ENCODE peak calls at places on chromosomes 2 and 18, in five cellular contexts. R is DND-41; X is effector memory CD4-positive, alpha-beta T cell; H is neuronal stem cell; C is tibial artery. Z is an unnamed sample. For H3K4me1, the result is how much of the 10 kb centered on the place peaks cover.

GRCh38 chr2:6744037-6744436 is 121.7 kb downstream of the CMPK2 start:
- DNase-seq in R (no peak), H (no peak), X (no peak), C (no peak), Z (no peak)

GRCh38 chr2:20611077-20611843 is 39.6 kb downstream of the HS1BP3 start:
- DNase-seq in X (no peak), C (peak), R (no peak), H (no peak), Z (peak)

GRCh38 chr2:167697961-167698360 is 549.4 kb downstream of the STK39 start:
- DNase-seq in C (no peak), X (no peak), H (no peak), R (no peak), Z (no peak)

GRCh38 chr2:174681983-174682577 is 82.2 kb downstream of the CHRNA1 start:
- DNase-seq in C (peak), R (peak), H (peak), X (no peak), Z (no peak)

GRCh38 chr2:23422089-23423061 is 37.4 kb downstream of the KLHL29 start:
- DNase-seq in X (no peak), R (no peak), H (no peak), C (no peak), Z (no peak)

GRCh38 chr2:231531408-231532188 is 1.4 kb upstream of the NMUR1 start:
- DNase-seq in X (no peak), C (peak), H (no peak), R (no peak), Z (no peak)

GRCh38 chr2:113138428-113139322 is 11.3 kb downstream of the IL1RN start:
- DNase-seq in H (peak), C (no peak), X (no peak), R (peak), Z (no peak)

GRCh38 chr18:79553154-79553553 is 126.4 kb upstream of the CTDP1 start:
- DNase-seq in H (no peak), C (no peak), X (no peak), R (no peak), Z (peak)

GRCh38 chr2:8799004-8799403 is 38.4 kb downstream of the KIDINS220 start:
- DNase-seq in X (no peak), C (no peak), R (no peak), H (no peak), Z (no peak)

GRCh38 chr2:185044323-185044874 is 446.1 kb downstream of the ZNF804A start:
- DNase-seq in C (peak), H (no peak), R (no peak), X (no peak), Z (no peak)

GRCh38 chr18:60411715-60412114 is 39.1 kb upstream of the MC4R start:
- DNase-seq in R (no peak), H (no peak), C (no peak), X (no peak), Z (no peak)
- H3K4me1 ChIP-seq in R (under half), H (under half), C (under half), X (under half), Z (under half)

DNA sequence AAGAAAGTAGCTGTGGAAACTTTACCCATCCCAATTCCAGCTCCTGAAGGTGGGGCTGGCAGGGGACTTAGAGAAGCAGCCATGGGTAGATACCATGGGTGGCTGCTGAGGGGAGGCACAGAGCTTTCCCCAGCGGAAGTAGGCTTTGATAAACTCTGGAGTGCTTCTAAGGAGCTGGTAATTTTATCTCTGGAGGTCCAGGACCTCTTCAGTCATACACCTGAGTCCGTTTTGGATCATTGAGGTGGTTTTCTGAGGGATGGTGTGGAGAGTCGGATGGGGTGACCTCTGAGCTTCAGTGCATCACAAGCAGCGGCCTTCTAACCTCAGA is 36.7 kb upstream of the BMP10 start:
- DNase-seq in X (no peak), R (peak), C (no peak), H (no peak), Z (no peak)
- H3K4me3 ChIP-seq in X (no peak), R (no peak), C (no peak), H (no peak), Z (no peak)

DNA sequence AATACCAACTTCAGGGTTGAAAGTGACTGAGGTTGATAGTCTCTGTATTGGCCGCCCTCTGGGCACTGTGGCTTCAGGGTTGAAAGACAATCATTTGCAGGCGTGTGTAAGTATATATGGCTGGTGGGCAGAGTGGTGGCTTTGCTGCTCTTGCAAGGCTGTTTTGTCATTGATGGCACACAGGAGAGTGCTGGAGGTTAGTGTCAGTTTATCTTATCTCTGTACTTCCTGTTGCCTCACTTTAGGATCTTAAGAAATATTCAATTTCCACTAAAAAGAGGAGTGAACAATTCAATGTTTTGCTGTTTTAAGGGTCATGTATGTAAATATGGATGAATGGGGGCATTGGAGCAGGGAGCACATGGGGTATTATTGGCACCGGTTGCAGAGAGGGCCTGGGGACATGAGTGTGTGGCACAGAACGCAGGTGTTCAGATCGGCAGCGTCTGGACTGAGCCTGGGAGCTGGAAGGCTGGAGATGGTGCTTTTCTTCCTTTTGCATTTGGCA is 51.5 kb downstream of the NCK2 start:
- DNase-seq in C (no peak), H (no peak), X (peak), R (peak), Z (no peak)
- H3K4me1 ChIP-seq in C (half or more), H (under half), X (half or more), R (half or more), Z (under half)

GRCh38 chr2:170157025-170157684 is 20.8 kb upstream of the MYO3B start:
- DNase-seq in H (no peak), X (no peak), C (no peak), R (no peak), Z (no peak)

GRCh38 chr2:170156592-170156991 is 21.4 kb upstream of the MYO3B start:
- DNase-seq in X (no peak), C (no peak), H (no peak), R (no peak), Z (no peak)

GRCh38 chr2:170152421-170152820 is 25.5 kb upstream of the MYO3B start:
- DNase-seq in H (no peak), X (no peak), C (no peak), R (no peak), Z (no peak)

GRCh38 chr2:170155723-170156253 is 22.2 kb upstream of the MYO3B start:
- DNase-seq in H (no peak), X (no peak), R (no peak), C (no peak), Z (no peak)

DNA sequence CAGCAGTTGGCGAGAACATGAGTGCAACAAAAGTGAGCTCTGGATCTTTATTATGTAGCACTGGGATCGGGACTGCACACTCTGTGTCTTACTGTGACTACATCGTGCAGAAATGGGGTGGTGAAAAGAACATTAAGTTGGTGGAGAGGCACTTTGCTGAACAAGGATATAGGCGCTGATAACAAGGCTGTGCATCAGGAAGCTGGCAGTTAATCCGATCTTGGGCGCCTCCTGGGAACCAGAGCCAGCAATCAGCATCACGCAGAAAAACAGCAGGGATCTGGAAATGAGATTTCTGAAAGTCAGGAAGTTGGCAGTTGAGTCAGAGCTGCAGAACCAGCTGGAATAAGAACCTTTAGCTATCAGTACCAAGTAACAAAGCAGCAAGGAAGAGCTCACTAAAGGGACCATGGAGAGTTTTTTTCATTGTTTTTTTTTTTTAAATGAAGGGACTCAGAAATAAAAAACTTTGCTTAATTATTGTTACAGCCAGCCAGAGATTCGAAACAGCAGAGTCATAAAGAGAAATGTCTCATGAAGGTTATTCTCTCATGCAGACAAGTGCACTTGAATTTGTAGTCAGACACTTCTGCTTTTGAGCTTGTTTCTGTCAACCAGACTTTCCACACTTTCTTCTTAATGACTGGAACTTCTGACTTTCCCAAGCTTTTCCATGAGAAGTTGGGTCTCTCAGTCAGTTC is 22.8 kb upstream of the MYO3B start:
- DNase-seq in X (no peak), C (no peak), H (no peak), R (no peak), Z (no peak)
- H3K4me3 ChIP-seq in X (no peak), C (no peak), H (no peak), R (no peak), Z (no peak)

GRCh38 chr2:144082327-144082726 is 437.6 kb downstream of the ZEB2 start:
- DNase-seq in R (no peak), X (no peak), H (no peak), C (no peak), Z (no peak)
- H3K4me1 ChIP-seq in R (under half), X (under half), H (under half), C (under half), Z (under half)

DNA sequence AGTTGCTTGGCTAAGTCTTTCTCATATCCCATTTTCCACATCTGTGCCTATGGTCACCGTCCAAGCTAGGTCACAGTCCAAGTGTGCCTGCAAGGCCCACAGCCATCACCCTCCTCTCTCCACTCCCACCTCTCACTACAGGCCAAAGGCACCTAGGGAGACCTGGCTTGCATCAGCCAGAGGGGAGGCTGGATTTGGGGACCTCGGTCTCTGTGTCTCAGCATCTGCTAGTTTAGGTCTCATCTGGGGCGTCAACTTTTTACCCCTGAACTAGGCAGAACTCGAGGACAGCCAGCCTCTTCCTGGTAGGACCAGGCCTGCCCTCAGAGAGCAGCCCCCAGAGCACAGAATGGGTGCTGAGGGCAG is 217.1 kb downstream of the DYSF start:
- DNase-seq in C (no peak), X (no peak), H (no peak), R (no peak), Z (no peak)
- H3K4me3 ChIP-seq in C (no peak), X (no peak), H (no peak), R (no peak), Z (no peak)

DNA sequence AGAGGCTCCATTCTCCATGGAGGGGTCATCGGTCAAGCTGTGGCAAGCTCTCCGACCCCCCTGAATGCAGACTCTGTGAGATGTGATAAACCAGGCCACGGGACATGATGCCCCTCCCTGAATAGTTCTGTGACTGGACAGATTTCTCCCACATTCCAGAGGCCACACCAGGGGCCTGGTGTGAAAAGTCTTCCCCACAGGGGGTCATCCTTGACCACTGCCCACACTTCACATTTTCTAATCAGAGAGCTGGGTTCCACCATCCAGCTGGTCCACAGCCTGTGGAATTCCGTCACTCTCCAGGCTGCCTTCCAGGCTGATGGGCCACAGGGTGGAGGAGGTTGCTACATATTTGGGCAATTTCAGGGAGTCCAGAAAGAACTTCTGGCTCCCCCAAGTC is 51.3 kb upstream of the CYRIA start:
- DNase-seq in X (no peak), R (no peak), H (no peak), C (peak), Z (no peak)
- H3K4me1 ChIP-seq in X (under half), R (under half), H (under half), C (under half), Z (under half)

DNA sequence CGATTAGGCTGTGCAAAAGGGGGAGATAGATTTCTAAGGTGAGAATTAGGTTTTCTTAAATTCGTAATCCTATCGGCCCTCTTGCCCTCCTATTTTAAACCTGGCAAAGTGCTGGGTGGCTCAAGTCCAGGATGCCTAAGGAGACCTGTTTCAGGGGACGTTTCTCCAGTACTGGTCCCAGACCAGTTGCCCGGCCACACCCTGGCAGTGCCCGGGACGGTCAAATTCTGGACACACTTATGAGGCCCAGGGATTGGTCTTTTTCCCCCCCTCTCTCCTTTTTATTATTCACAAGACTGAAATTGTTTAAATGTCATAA is 3.2 kb downstream of the GBX2 start:
- DNase-seq in C (no peak), R (no peak), H (no peak), X (no peak), Z (no peak)
- H3K4me3 ChIP-seq in C (peak), R (no peak), H (no peak), X (no peak), Z (no peak)

DNA sequence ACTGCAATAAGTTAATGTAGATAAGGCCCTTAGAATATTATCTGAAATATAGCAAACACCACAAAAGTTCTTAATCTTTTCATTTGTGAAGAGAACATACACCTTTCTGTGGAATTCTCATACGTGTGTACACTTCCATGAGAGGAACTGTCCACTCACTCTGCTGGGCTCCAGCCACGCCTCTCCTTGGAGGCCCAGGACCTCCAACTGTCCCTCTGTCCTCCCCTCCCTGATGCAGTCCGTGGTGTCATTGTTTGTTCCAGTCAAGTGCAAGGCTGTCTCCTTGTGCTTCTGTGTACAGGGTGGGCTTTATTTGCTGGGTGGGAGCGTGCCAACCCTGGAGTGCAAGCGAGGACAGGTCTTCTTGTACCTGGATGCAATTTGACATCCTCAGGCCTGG is 8.7 kb downstream of the RAB12 start:
- DNase-seq in X (no peak), R (no peak), H (no peak), C (no peak), Z (no peak)
- H3K4me1 ChIP-seq in X (under half), R (under half), H (under half), C (under half), Z (under half)

Z was measured in RWPE2.